ENCODE peak calls at places on chromosomes 11 and 22, in eight cellular contexts. T, J, A, S, W, N, Q and Y are unnamed samples.

GRCh38 chr11:117752721-117753237 is 44.2 kb downstream of the DSCAML1 start:
- DNase-seq in T (no peak), J (no peak), A (no peak), S (no peak), W (no peak), N (no peak), Q (no peak), Y (no peak)

GRCh38 chr11:62122076-62122475 is 1.7 kb upstream of the INCENP start:
- DNase-seq in T (no peak), J (no peak), A (no peak), S (no peak), W (no peak), N (no peak), Q (no peak), Y (no peak)

GRCh38 chr22:41403532-41404318 is 22.0 kb downstream of the TEF start:
- DNase-seq in T (peak; percentile 40), J (peak; percentile 47), A (peak; percentile 70), S (peak; percentile 73), W (peak; percentile 91), N (peak; percentile 95), Q (peak; percentile 61), Y (peak; percentile 88)

GRCh38 chr11:118339281-118340045 is 3.0 kb downstream of the CD3D start:
- DNase-seq in T (no peak), J (no peak), A (no peak), S (no peak), W (peak; percentile 54), N (no peak), Q (no peak), Y (no peak)

GRCh38 chr11:60348116-60348515 is 21.1 kb downstream of the MS4A6E start:
- DNase-seq in T (no peak), J (no peak), A (no peak), S (no peak), W (no peak), N (no peak), Q (no peak), Y (peak; percentile 57)

GRCh38 chr11:61193596-61193995 is 9.7 kb upstream of the PGA3 start:
- DNase-seq in T (no peak), J (no peak), A (no peak), S (no peak), W (no peak), N (no peak), Q (no peak), Y (no peak)

GRCh38 chr11:133895551-133895950 is 50.2 kb upstream of the SPATA19 start:
- DNase-seq in T (no peak), J (no peak), A (no peak), S (no peak), W (no peak), N (no peak), Q (no peak), Y (no peak)

GRCh38 chr11:45815747-45816146 is 10.8 kb downstream of the SLC35C1 start:
- DNase-seq in T (no peak), J (no peak), A (no peak), S (no peak), W (no peak), N (no peak), Q (no peak), Y (no peak)

GRCh38 chr11:134696455-134696854 is 284.4 kb upstream of the B3GAT1 start:
- DNase-seq in T (no peak), J (no peak), A (no peak), S (no peak), W (no peak), N (no peak), Q (no peak), Y (no peak)

GRCh38 chr11:70411713-70412452 is 13.6 kb downstream of the CTTN start:
- DNase-seq in T (no peak), J (no peak), A (no peak), S (no peak), W (no peak), N (no peak), Q (no peak), Y (no peak)

GRCh38 chr11:26719289-26719688 is 2.6 kb downstream of the SLC5A12 start:
- DNase-seq in T (no peak), J (no peak), A (no peak), S (no peak), W (no peak), N (no peak), Q (no peak), Y (no peak)

GRCh38 chr11:61345170-61345610 is 12.2 kb downstream of the TKFC start:
- DNase-seq in T (no peak), J (no peak), A (no peak), S (no peak), W (no peak), N (no peak), Q (no peak), Y (no peak)

GRCh38 chr22:42269407-42270177 is 861 bp downstream of the TCF20 start:
- DNase-seq in T (no peak), J (no peak), A (peak; percentile 66), S (peak; percentile 65), W (peak; percentile 84), N (peak; percentile 86), Q (no peak), Y (peak; percentile 84)

GRCh38 chr11:125128450-125128849 is 17.0 kb upstream of the TMEM218 start:
- DNase-seq in T (peak; percentile 38), J (no peak), A (no peak), S (no peak), W (no peak), N (no peak), Q (no peak), Y (no peak)

GRCh38 chr22:25062378-25063095 is 110.0 kb downstream of the KIAA1671 start:
- DNase-seq in T (no peak), J (no peak), A (peak; percentile 71), S (peak; percentile 43), W (peak; percentile 66), N (no peak), Q (no peak), Y (no peak)

GRCh38 chr11:115306703-115307102 is 197.5 kb downstream of the CADM1 start:
- DNase-seq in T (no peak), J (no peak), A (no peak), S (no peak), W (no peak), N (no peak), Q (no peak), Y (no peak)

GRCh38 chr22:36910461-36910860 is 3.0 kb upstream of the CSF2RB start:
- DNase-seq in T (no peak), J (no peak), A (no peak), S (no peak), W (no peak), N (no peak), Q (no peak), Y (no peak)

GRCh38 chr11:73380897-73381410 is 4.8 kb downstream of the RELT start:
- DNase-seq in T (no peak), J (no peak), A (no peak), S (no peak), W (no peak), N (no peak), Q (no peak), Y (no peak)

GRCh38 chr11:8219257-8220021 is 44.2 kb downstream of the LMO1 start:
- DNase-seq in T (no peak), J (no peak), A (no peak), S (no peak), W (peak; percentile 43), N (peak; percentile 62), Q (no peak), Y (peak; percentile 36)

GRCh38 chr22:19579880-19580279 is 55.7 kb upstream of the CLDN5 start:
- DNase-seq in T (no peak), J (no peak), A (no peak), S (no peak), W (peak; percentile 54), N (peak; percentile 53), Q (no peak), Y (no peak)